ENCODE peak calls at places on chromosomes 7 and 10, in eight cellular contexts. Q is astrocyte of the spinal cord; G is KBM-7; S is psoas muscle; Z is dorsolateral prefrontal cortex; C is foreskin fibroblast; I is activated effector memory CD4-positive, alpha-beta T cell treated with anti-CD3 and anti-CD28 coated beads, Interleukin-2, amount 50 U/mL, for 16 hours; Y is HL-60. E is an unnamed sample.

GRCh38 chr7:93563584-93563983 is 10.9 kb downstream of the CALCR start:
- DNase-seq in Q (no peak), S (no peak), I (no peak), C (no peak), Y (no peak), Z (no peak), G (no peak), E (no peak)

GRCh38 chr10:100516847-100517246 is 2.8 kb downstream of the SEC31B start:
- DNase-seq in Q (no peak), Z (no peak), G (no peak), S (peak; percentile 52), I (no peak), Y (no peak), C (peak; percentile 19), E (no peak)

GRCh38 chr10:1362589-1363465 is 306.6 kb downstream of the WDR37 start:
- DNase-seq in G (no peak), Y (no peak), Z (no peak), I (no peak), Q (no peak), C (no peak), S (no peak), E (no peak)

GRCh38 chr10:103120977-103121735 is 71.9 kb downstream of the NT5C2 start:
- DNase-seq in S (no peak), Z (no peak), Q (no peak), G (no peak), I (no peak), C (peak; percentile 34), Y (no peak), E (no peak)

GRCh38 chr7:74430961-74431466 is 22.7 kb upstream of the GTF2IRD1 start:
- DNase-seq in Q (no peak), C (no peak), S (no peak), Y (no peak), I (no peak), Z (no peak), G (no peak), E (no peak)

GRCh38 chr10:122348512-122348911 is 26.0 kb upstream of the PLEKHA1 start:
- DNase-seq in Q (no peak), I (no peak), Z (no peak), Y (no peak), C (no peak), S (no peak), G (peak; percentile 32), E (no peak)

GRCh38 chr7:26397786-26398435 is 106.2 kb downstream of the SNX10 start:
- DNase-seq in S (peak; percentile 44), Z (peak; percentile 52), I (no peak), C (peak; percentile 21), Q (no peak), G (no peak), Y (peak; percentile 20), E (peak; percentile 20)

GRCh38 chr10:114328876-114329275 is 75.4 kb downstream of the AFAP1L2 start:
- DNase-seq in I (no peak), C (no peak), G (no peak), Q (no peak), Z (no peak), Y (no peak), S (peak; percentile 32), E (no peak)

GRCh38 chr10:17005621-17006566 is 123.7 kb downstream of the CUBN start:
- DNase-seq in G (no peak), C (peak; percentile 39), I (no peak), Q (peak; percentile 48), Y (no peak), S (no peak), Z (no peak), E (no peak)

GRCh38 chr10:3122486-3123205 is 49.9 kb downstream of the PITRM1 start:
- DNase-seq in Y (no peak), I (no peak), Z (no peak), S (no peak), G (no peak), C (peak; percentile 31), Q (no peak), E (no peak)

GRCh38 chr7:150992833-150993302 is 2.1 kb downstream of the NOS3 start:
- DNase-seq in S (peak; percentile 43), C (peak; percentile 41), G (no peak), Q (no peak), I (no peak), Y (no peak), Z (no peak), E (no peak)

GRCh38 chr7:77506899-77507298 is 30.2 kb upstream of the PTPN12 start:
- DNase-seq in Y (no peak), Q (no peak), C (no peak), Z (no peak), I (no peak), G (no peak), S (no peak), E (no peak)

GRCh38 chr10:46235705-46236536 is 50.9 kb upstream of the ANTXRL start:
- DNase-seq in G (no peak), Z (no peak), S (no peak), Y (no peak), C (no peak), Q (no peak), I (no peak), E (no peak)

GRCh38 chr7:112495820-112496462 is 15.2 kb downstream of the LSMEM1 start:
- DNase-seq in S (no peak), I (peak; percentile 67), Y (peak; percentile 51), G (peak; percentile 54), C (peak; percentile 82), Q (peak; percentile 73), Z (no peak), E (no peak)

GRCh38 chr7:122885583-122886356 is 490 bp downstream of the CADPS2 start:
- DNase-seq in Q (peak; percentile 56), Z (peak; percentile 49), I (no peak), C (peak; percentile 16), Y (no peak), S (peak; percentile 42), G (peak; percentile 63), E (no peak)

GRCh38 chr10:61031341-61031740 is 87.4 kb upstream of the RHOBTB1 start:
- DNase-seq in Y (no peak), S (no peak), I (no peak), Q (no peak), G (no peak), C (no peak), Z (no peak), E (no peak)

GRCh38 chr7:82729172-82730030 is 285.8 kb upstream of the CACNA2D1 start:
- DNase-seq in C (peak; percentile 75), Q (peak; percentile 62), S (no peak), Z (no peak), I (no peak), G (peak; percentile 57), Y (peak; percentile 9), E (peak; percentile 14)

GRCh38 chr10:59675812-59676211 is 33.8 kb downstream of the SLC16A9 start:
- DNase-seq in I (no peak), Q (no peak), S (no peak), Z (no peak), C (no peak), G (no peak), Y (no peak), E (no peak)

GRCh38 chr10:34825433-34825832 is 10.3 kb upstream of the PARD3 start:
- DNase-seq in G (no peak), S (no peak), C (no peak), Z (no peak), Y (no peak), Q (no peak), I (no peak), E (no peak)

GRCh38 chr7:132428247-132428919 is 147.9 kb downstream of the PLXNA4 start:
- DNase-seq in Q (no peak), G (no peak), C (no peak), Z (no peak), S (no peak), I (no peak), Y (no peak), E (no peak)

GRCh38 chr7:39686261-39686924 is 63.0 kb downstream of the RALA start:
- DNase-seq in C (peak; percentile 60), Q (peak; percentile 36), Y (no peak), G (no peak), S (no peak), I (no peak), Z (no peak), E (no peak)

GRCh38 chr7:95509199-95509598 is 23.5 kb downstream of the ASB4 start:
- DNase-seq in Z (no peak), Y (no peak), Q (peak; percentile 84), C (no peak), I (no peak), G (no peak), S (no peak), E (no peak)

GRCh38 chr10:78255796-78256638 is 222.4 kb downstream of the RPS24 start:
- DNase-seq in G (no peak), Z (no peak), Q (peak; percentile 95), Y (peak; percentile 70), S (peak; percentile 43), C (peak; percentile 98), I (no peak), E (peak; percentile 59)

GRCh38 chr10:7027237-7027912 is 383.5 kb downstream of the SFMBT2 start:
- DNase-seq in G (no peak), Z (no peak), S (no peak), C (no peak), Y (no peak), Q (no peak), I (no peak), E (no peak)

GRCh38 chr7:105250239-105250638 is 138.5 kb downstream of the SRPK2 start:
- DNase-seq in I (no peak), C (no peak), Q (no peak), Z (no peak), G (no peak), Y (no peak), S (no peak), E (no peak)

GRCh38 chr10:127577376-127577775 is 28.3 kb downstream of the NPS start:
- DNase-seq in Q (peak; percentile 17), Z (no peak), S (no peak), G (no peak), Y (no peak), C (peak; percentile 4), I (no peak), E (no peak)

GRCh38 chr7:79352323-79352722 is 101.1 kb downstream of the MAGI2 start:
- DNase-seq in Z (no peak), G (no peak), Y (no peak), I (no peak), C (no peak), Q (no peak), S (no peak), E (no peak)

GRCh38 chr7:74173491-74173865 is 678 bp upstream of the EIF4H start:
- DNase-seq in Q (no peak), C (no peak), Y (no peak), G (no peak), I (no peak), Z (no peak), S (no peak), E (no peak)

GRCh38 chr10:110643670-110644597 is at the start of gene RBM20:
- DNase-seq in G (no peak), C (peak; percentile 50), S (peak; percentile 62), I (peak; percentile 65), Y (peak; percentile 8), Z (no peak), Q (peak; percentile 21), E (no peak)

GRCh38 chr7:101869901-101870290 is 52.5 kb downstream of the CUX1 start:
- DNase-seq in Y (no peak), C (no peak), Q (no peak), Z (no peak), S (no peak), I (peak; percentile 33), G (no peak), E (no peak)

GRCh38 chr10:29067161-29067560 is 221.7 kb upstream of the LYZL1 start:
- DNase-seq in S (no peak), I (no peak), Z (no peak), Y (no peak), C (peak; percentile 2), Q (no peak), G (no peak), E (no peak)

GRCh38 chr7:116988363-116988989 is 35.2 kb downstream of the ST7 start:
- DNase-seq in Z (no peak), Q (no peak), G (no peak), S (no peak), C (no peak), Y (no peak), I (no peak), E (no peak)

GRCh38 chr10:70604106-70604505 is 1.6 kb upstream of the PRF1 start:
- DNase-seq in I (no peak), C (no peak), Z (no peak), G (no peak), Y (no peak), Q (no peak), S (no peak), E (no peak)

GRCh38 chr10:63128443-63128842 is 4.7 kb upstream of the NRBF2 start:
- DNase-seq in I (no peak), C (peak; percentile 15), Y (no peak), G (no peak), Z (no peak), Q (peak; percentile 62), S (no peak), E (no peak)

E was measured in CMK.